ENCODE peak calls at places on chromosomes 6 and 20, in eight cellular contexts. S is ascending aorta, X is fibroblast of lung, Q is BJ, I is PC-3, R is GM12865, T is cardiac muscle cell, U is body of pancreas. V is an unnamed sample.
A peak's percentile ranks its signal among the peaks of the same experiment; 100 is the strongest.

GRCh38 chr6:30782425-30783014 is 38.2 kb upstream of the IER3 start:
- DNase-seq in S (no peak), X (no peak), Q (peak; percentile 84), I (peak; percentile 95), R (no peak), T (peak; percentile 48), U (no peak), V (no peak)

GRCh38 chr20:38136421-38137245 is 28.4 kb downstream of the TGM2 start:
- DNase-seq in S (no peak), X (no peak), Q (no peak), I (no peak), R (no peak), T (no peak), U (no peak), V (no peak)

GRCh38 chr20:22568872-22569344 is 15.5 kb downstream of the FOXA2 start:
- DNase-seq in S (no peak), X (no peak), Q (no peak), I (no peak), R (no peak), T (no peak), U (peak; percentile 48), V (no peak)

GRCh38 chr20:56621730-56622129 is 7.4 kb upstream of the TFAP2C start:
- DNase-seq in S (no peak), X (no peak), Q (no peak), I (no peak), R (no peak), T (no peak), U (no peak), V (no peak)

GRCh38 chr6:4041480-4041879 is 37.5 kb downstream of the FAM217A start:
- DNase-seq in S (no peak), X (no peak), Q (no peak), I (no peak), R (no peak), T (peak; percentile 25), U (no peak), V (no peak)

GRCh38 chr6:105600342-105601293 is 197.7 kb upstream of the PREP start:
- DNase-seq in S (no peak), X (peak; percentile 83), Q (no peak), I (peak; percentile 44), R (no peak), T (peak; percentile 81), U (no peak), V (no peak)

GRCh38 chr6:107179004-107179403 is 63.7 kb upstream of the BEND3 start:
- DNase-seq in S (no peak), X (peak; percentile 27), Q (no peak), I (peak; percentile 20), R (peak; percentile 12), T (peak; percentile 32), U (no peak), V (peak; percentile 27)

GRCh38 chr6:99353126-99353525 is 3.7 kb upstream of the FAXC start:
- DNase-seq in S (no peak), X (no peak), Q (no peak), I (no peak), R (no peak), T (peak; percentile 19), U (no peak), V (no peak)

GRCh38 chr6:54037277-54037779 is 73.9 kb upstream of the MLIP start:
- DNase-seq in S (no peak), X (peak; percentile 29), Q (no peak), I (no peak), R (no peak), T (no peak), U (no peak), V (no peak)

GRCh38 chr6:149366237-149366921 is 33.7 kb upstream of the SUMO4 start:
- DNase-seq in S (no peak), X (no peak), Q (no peak), I (no peak), R (no peak), T (no peak), U (no peak), V (no peak)

GRCh38 chr6:117956386-117956785 is 49.3 kb downstream of the SLC35F1 start:
- DNase-seq in S (no peak), X (no peak), Q (no peak), I (peak; percentile 5), R (no peak), T (no peak), U (no peak), V (no peak)

GRCh38 chr6:39777218-39777617 is 15.0 kb upstream of the DAAM2 start:
- DNase-seq in S (no peak), X (no peak), Q (no peak), I (no peak), R (no peak), T (no peak), U (no peak), V (no peak)

GRCh38 chr6:159691133-159691962 is 1.7 kb downstream of the SOD2 start:
- DNase-seq in S (no peak), X (peak; percentile 94), Q (peak; percentile 60), I (peak; percentile 78), R (peak; percentile 67), T (peak; percentile 95), U (no peak), V (no peak)

GRCh38 chr20:48069626-48070025 is 284.3 kb upstream of the SULF2 start:
- DNase-seq in S (no peak), X (no peak), Q (no peak), I (no peak), R (no peak), T (no peak), U (no peak), V (no peak)

GRCh38 chr20:54170026-54170471 is 3.7 kb downstream of the CYP24A1 start:
- DNase-seq in S (no peak), X (no peak), Q (no peak), I (no peak), R (no peak), T (no peak), U (no peak), V (no peak)

GRCh38 chr20:54512694-54513093 is 37.3 kb downstream of the DOK5 start:
- DNase-seq in S (no peak), X (no peak), Q (no peak), I (no peak), R (no peak), T (no peak), U (no peak), V (no peak)

GRCh38 chr6:138416201-138416600 is 12.2 kb downstream of the HEBP2 start:
- DNase-seq in S (no peak), X (no peak), Q (no peak), I (no peak), R (no peak), T (no peak), U (no peak), V (no peak)

GRCh38 chr20:957544-957943 is 41.4 kb upstream of the ANGPT4 start:
- DNase-seq in S (no peak), X (no peak), Q (no peak), I (peak; percentile 42), R (no peak), T (no peak), U (no peak), V (no peak)
- TF ChIP-seq CTCF in S (no peak), X (no peak), Q (no peak), I (no peak), R (no peak), T (no peak), U (no peak), V (no peak)

DNA sequence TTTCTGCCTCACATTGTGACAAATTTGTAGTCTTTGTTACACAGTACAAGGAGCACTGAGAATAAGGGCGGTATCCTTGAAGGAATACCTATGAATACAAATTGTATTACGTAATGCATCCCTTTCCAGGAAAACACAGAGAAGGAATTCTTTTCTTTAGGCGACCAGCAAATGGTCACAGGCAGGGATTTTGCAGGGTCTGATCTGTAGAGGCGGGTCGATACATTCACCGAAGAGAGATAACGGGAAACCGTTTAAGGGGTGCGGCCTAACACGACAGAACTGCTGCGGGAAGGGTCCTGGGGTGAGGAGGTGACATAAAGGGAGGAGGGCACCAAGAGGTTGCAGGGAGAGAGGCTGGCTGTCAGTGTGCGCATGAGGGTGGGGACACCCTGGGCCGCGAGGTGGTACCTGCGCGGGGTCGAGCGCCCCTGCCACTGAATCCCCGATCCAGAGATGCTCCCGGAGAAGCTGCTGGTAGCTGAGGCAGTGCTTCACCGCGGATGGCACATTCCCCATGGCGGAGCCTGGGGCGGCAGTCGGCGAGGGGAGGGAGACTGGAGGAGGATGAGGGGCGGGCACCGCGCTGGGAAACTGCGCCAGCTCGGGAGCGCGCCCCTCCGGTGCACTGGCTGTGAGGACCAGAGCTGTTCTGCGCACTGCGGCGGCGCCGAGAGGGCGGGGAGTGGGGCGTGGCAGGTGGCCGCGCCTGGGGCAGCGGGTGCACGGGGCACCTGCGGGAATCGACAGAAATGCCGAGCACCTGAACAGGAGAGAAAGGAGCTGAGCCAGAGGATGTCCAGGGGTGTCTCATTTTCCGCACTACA is at the start of gene HMGCLL1:
- DNase-seq in S (no peak), X (no peak), Q (no peak), I (peak; percentile 17), R (no peak), T (peak; percentile 10), U (peak; percentile 19), V (no peak)
- H3K4me3 ChIP-seq in S (no peak within 1 kb of the TSS), X (peak within 1 kb of the TSS; percentile 50), Q (no peak within 1 kb of the TSS), I (peak within 1 kb of the TSS; percentile 61), R (no peak within 1 kb of the TSS), T (peak within 1 kb of the TSS; percentile 47), U (no peak within 1 kb of the TSS), V (no peak within 1 kb of the TSS)

GRCh38 chr6:169702640-169703246 is 817 bp downstream of the C6orf120 start:
- DNase-seq in S (peak; percentile 68), X (no peak), Q (no peak), I (peak; percentile 23), R (peak; percentile 58), T (no peak), U (peak; percentile 42), V (no peak)

GRCh38 chr6:169700296-169700695 is 1.5 kb downstream of the WDR27 start:
- DNase-seq in S (no peak), X (peak; percentile 15), Q (no peak), I (no peak), R (no peak), T (no peak), U (no peak), V (no peak)

GRCh38 chr6:169707772-169708171 is 5.8 kb downstream of the C6orf120 start:
- DNase-seq in S (no peak), X (no peak), Q (no peak), I (no peak), R (no peak), T (no peak), U (no peak), V (no peak)

GRCh38 chr6:169701218-169701952 is 444 bp downstream of the WDR27 start:
- DNase-seq in S (no peak), X (no peak), Q (no peak), I (peak; percentile 6), R (no peak), T (no peak), U (no peak), V (no peak)

GRCh38 chr6:169701953-169702639 is at the start of the genes C6orf120 and WDR27:
- DNase-seq in S (peak; percentile 98), X (peak; percentile 95), Q (peak; percentile 69), I (peak; percentile 93), R (peak; percentile 97), T (peak; percentile 98), U (peak; percentile 95), V (peak; percentile 82)
- TF ChIP-seq CTCF in S (no peak), X (no peak), Q (peak; percentile 13), I (no peak), R (no peak), T (no peak), U (peak; percentile 24), V (peak; percentile 25)

DNA sequence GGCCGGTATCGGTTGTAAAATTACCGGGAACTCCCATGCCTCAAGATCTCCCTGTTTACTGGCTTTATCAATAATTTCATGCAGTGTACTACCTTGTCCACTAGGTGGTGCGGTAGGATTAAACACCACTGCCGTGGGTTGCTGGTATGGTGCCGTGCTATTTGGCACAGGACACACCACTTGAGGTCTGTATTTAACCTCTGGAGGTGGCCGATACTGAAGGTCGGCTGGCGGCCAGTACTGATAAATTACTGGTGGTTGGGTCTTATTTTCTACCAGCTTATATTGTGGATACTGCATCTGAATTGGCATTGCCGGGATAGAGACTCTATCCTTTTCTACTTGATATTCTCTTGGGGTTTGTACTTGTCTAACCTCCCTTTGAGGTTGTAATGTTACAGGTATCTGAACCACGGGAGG is 14.3 kb upstream of the PTCRA start:
- DNase-seq in S (peak; percentile 87), X (peak; percentile 86), Q (no peak), I (peak; percentile 96), R (peak; percentile 88), T (peak; percentile 89), U (peak; percentile 84), V (peak; percentile 75)
- H3K4me3 ChIP-seq in S (no peak overlapping the region), X (no peak overlapping the region), Q (no peak overlapping the region), I (peak overlapping the region; percentile 55), R (no peak overlapping the region), T (no peak overlapping the region), U (no peak overlapping the region), V (no peak overlapping the region)